ENCODE peak calls at places on chromosomes 1 and 21, in eight cellular contexts. One of them, this sample, is unnamed.

GRCh38 chr1:214362188-214362882 is 81.4 kb downstream of the SMYD2 start:
- DNase-seq in B cell: no peak
- DNase-seq in psoas muscle: peak
- DNase-seq in right lobe of liver: no peak
- DNase-seq in transverse colon: no peak
- DNase-seq in adrenal gland: peak
- DNase-seq in omental fat pad: no peak
- DNase-seq in A549: no peak
- DNase-seq in this sample: no peak

GRCh38 chr1:164504699-164505098 is 54.3 kb upstream of the PBX1 start:
- DNase-seq in B cell: no peak
- DNase-seq in psoas muscle: no peak
- DNase-seq in right lobe of liver: no peak
- DNase-seq in transverse colon: no peak
- DNase-seq in adrenal gland: no peak
- DNase-seq in omental fat pad: no peak
- DNase-seq in A549: no peak
- DNase-seq in this sample: no peak

GRCh38 chr1:68049941-68050878 is at the start of gene DIRAS3:
- DNase-seq in B cell: no peak
- DNase-seq in psoas muscle: no peak
- DNase-seq in right lobe of liver: peak
- DNase-seq in transverse colon: no peak
- DNase-seq in adrenal gland: peak
- DNase-seq in omental fat pad: peak
- DNase-seq in A549: peak
- DNase-seq in this sample: no peak

GRCh38 chr1:23928789-23929188 is 15.6 kb upstream of the CNR2 start:
- DNase-seq in B cell: no peak
- DNase-seq in psoas muscle: no peak
- DNase-seq in right lobe of liver: no peak
- DNase-seq in transverse colon: no peak
- DNase-seq in adrenal gland: no peak
- DNase-seq in omental fat pad: no peak
- DNase-seq in A549: no peak
- DNase-seq in this sample: no peak

GRCh38 chr1:65235867-65236805 is 73.2 kb upstream of the DNAJC6 start:
- DNase-seq in B cell: no peak
- DNase-seq in psoas muscle: no peak
- DNase-seq in right lobe of liver: no peak
- DNase-seq in transverse colon: no peak
- DNase-seq in adrenal gland: no peak
- DNase-seq in omental fat pad: no peak
- DNase-seq in A549: no peak
- DNase-seq in this sample: no peak

GRCh38 chr1:159828916-159829634 is 2.4 kb downstream of the SLAMF8 start:
- DNase-seq in B cell: peak
- DNase-seq in psoas muscle: peak
- DNase-seq in right lobe of liver: peak
- DNase-seq in transverse colon: peak
- DNase-seq in adrenal gland: peak
- DNase-seq in omental fat pad: no peak
- DNase-seq in A549: peak
- DNase-seq in this sample: no peak

GRCh38 chr1:197481101-197481500 is 213.0 kb downstream of the CRB1 start:
- DNase-seq in B cell: no peak
- DNase-seq in psoas muscle: no peak
- DNase-seq in right lobe of liver: no peak
- DNase-seq in transverse colon: no peak
- DNase-seq in adrenal gland: no peak
- DNase-seq in omental fat pad: no peak
- DNase-seq in A549: no peak
- DNase-seq in this sample: no peak

GRCh38 chr1:49171941-49172593 is 395.4 kb upstream of the BEND5 start:
- DNase-seq in B cell: no peak
- DNase-seq in psoas muscle: no peak
- DNase-seq in right lobe of liver: no peak
- DNase-seq in transverse colon: no peak
- DNase-seq in adrenal gland: no peak
- DNase-seq in omental fat pad: no peak
- DNase-seq in A549: no peak
- DNase-seq in this sample: no peak

GRCh38 chr1:101748077-101748476 is 248.6 kb downstream of the OLFM3 start:
- DNase-seq in B cell: no peak
- DNase-seq in psoas muscle: no peak
- DNase-seq in right lobe of liver: no peak
- DNase-seq in transverse colon: no peak
- DNase-seq in adrenal gland: no peak
- DNase-seq in omental fat pad: no peak
- DNase-seq in A549: no peak
- DNase-seq in this sample: no peak

GRCh38 chr1:110210604-110211502 is 739 bp downstream of the KCNC4 start:
- DNase-seq in B cell: peak
- DNase-seq in psoas muscle: peak
- DNase-seq in right lobe of liver: peak
- DNase-seq in transverse colon: peak
- DNase-seq in adrenal gland: peak
- DNase-seq in omental fat pad: no peak
- DNase-seq in A549: peak
- DNase-seq in this sample: no peak

GRCh38 chr21:44299085-44299457 is 782 bp upstream of the PFKL start:
- DNase-seq in B cell: no peak
- DNase-seq in psoas muscle: no peak
- DNase-seq in right lobe of liver: no peak
- DNase-seq in transverse colon: no peak
- DNase-seq in adrenal gland: no peak
- DNase-seq in omental fat pad: no peak
- DNase-seq in A549: no peak
- DNase-seq in this sample: peak

GRCh38 chr1:27145934-27146354 is 9.0 kb downstream of the SLC9A1 start:
- DNase-seq in B cell: no peak
- DNase-seq in psoas muscle: peak
- DNase-seq in right lobe of liver: no peak
- DNase-seq in transverse colon: no peak
- DNase-seq in adrenal gland: peak
- DNase-seq in omental fat pad: no peak
- DNase-seq in A549: peak
- DNase-seq in this sample: no peak

GRCh38 chr1:19613075-19613748 is 30.9 kb upstream of the NBL1 start:
- DNase-seq in B cell: no peak
- DNase-seq in psoas muscle: no peak
- DNase-seq in right lobe of liver: no peak
- DNase-seq in transverse colon: peak
- DNase-seq in adrenal gland: no peak
- DNase-seq in omental fat pad: no peak
- DNase-seq in A549: no peak
- DNase-seq in this sample: no peak

GRCh38 chr1:154884868-154885706 is 15.0 kb upstream of the KCNN3 start:
- DNase-seq in B cell: no peak
- DNase-seq in psoas muscle: no peak
- DNase-seq in right lobe of liver: no peak
- DNase-seq in transverse colon: no peak
- DNase-seq in adrenal gland: no peak
- DNase-seq in omental fat pad: no peak
- DNase-seq in A549: no peak
- DNase-seq in this sample: no peak

GRCh38 chr1:21919520-21919919 is 17.6 kb downstream of the HSPG2 start:
- DNase-seq in B cell: no peak
- DNase-seq in psoas muscle: no peak
- DNase-seq in right lobe of liver: no peak
- DNase-seq in transverse colon: no peak
- DNase-seq in adrenal gland: peak
- DNase-seq in omental fat pad: no peak
- DNase-seq in A549: no peak
- DNase-seq in this sample: no peak

GRCh38 chr1:7893529-7894180 is 40.8 kb upstream of the UTS2 start:
- DNase-seq in B cell: no peak
- DNase-seq in psoas muscle: peak
- DNase-seq in right lobe of liver: no peak
- DNase-seq in transverse colon: no peak
- DNase-seq in adrenal gland: peak
- DNase-seq in omental fat pad: no peak
- DNase-seq in A549: no peak
- DNase-seq in this sample: no peak

GRCh38 chr1:174217787-174218574 is 58.7 kb downstream of the RABGAP1L start:
- DNase-seq in B cell: peak
- DNase-seq in psoas muscle: no peak
- DNase-seq in right lobe of liver: no peak
- DNase-seq in transverse colon: no peak
- DNase-seq in adrenal gland: no peak
- DNase-seq in omental fat pad: no peak
- DNase-seq in A549: peak
- DNase-seq in this sample: no peak

GRCh38 chr1:184739796-184740195 is 14.9 kb downstream of the EDEM3 start:
- DNase-seq in B cell: no peak
- DNase-seq in psoas muscle: no peak
- DNase-seq in right lobe of liver: no peak
- DNase-seq in transverse colon: no peak
- DNase-seq in adrenal gland: no peak
- DNase-seq in omental fat pad: no peak
- DNase-seq in A549: no peak
- DNase-seq in this sample: no peak

GRCh38 chr1:39034114-39034654 is 8.0 kb downstream of the NDUFS5 start:
- DNase-seq in B cell: no peak
- DNase-seq in psoas muscle: no peak
- DNase-seq in right lobe of liver: no peak
- DNase-seq in transverse colon: no peak
- DNase-seq in adrenal gland: no peak
- DNase-seq in omental fat pad: no peak
- DNase-seq in A549: no peak
- DNase-seq in this sample: no peak

GRCh38 chr1:45012639-45013278 is 705 bp downstream of the UROD start:
- DNase-seq in B cell: peak
- DNase-seq in psoas muscle: peak
- DNase-seq in right lobe of liver: peak
- DNase-seq in transverse colon: peak
- DNase-seq in adrenal gland: peak
- DNase-seq in omental fat pad: peak
- DNase-seq in A549: peak
- DNase-seq in this sample: no peak

GRCh38 chr1:19424651-19425570 is 60.4 kb downstream of the CAPZB start:
- DNase-seq in B cell: no peak
- DNase-seq in psoas muscle: no peak
- DNase-seq in right lobe of liver: no peak
- DNase-seq in transverse colon: no peak
- DNase-seq in adrenal gland: no peak
- DNase-seq in omental fat pad: no peak
- DNase-seq in A549: no peak
- DNase-seq in this sample: no peak

GRCh38 chr1:226904772-226905171 is 34.4 kb downstream of the PSEN2 start:
- DNase-seq in B cell: no peak
- DNase-seq in psoas muscle: no peak
- DNase-seq in right lobe of liver: no peak
- DNase-seq in transverse colon: no peak
- DNase-seq in adrenal gland: no peak
- DNase-seq in omental fat pad: no peak
- DNase-seq in A549: no peak
- DNase-seq in this sample: no peak

GRCh38 chr21:39381009-39381408 is 32.1 kb upstream of the HMGN1 start:
- DNase-seq in B cell: no peak
- DNase-seq in psoas muscle: no peak
- DNase-seq in right lobe of liver: no peak
- DNase-seq in transverse colon: no peak
- DNase-seq in adrenal gland: no peak
- DNase-seq in omental fat pad: no peak
- DNase-seq in A549: no peak
- DNase-seq in this sample: no peak

GRCh38 chr1:236560213-236560771 is 36.5 kb downstream of the LGALS8 start:
- DNase-seq in B cell: no peak
- DNase-seq in psoas muscle: no peak
- DNase-seq in right lobe of liver: no peak
- DNase-seq in transverse colon: no peak
- DNase-seq in adrenal gland: no peak
- DNase-seq in omental fat pad: no peak
- DNase-seq in A549: no peak
- DNase-seq in this sample: no peak
- TF ChIP-seq CTCF in B cell: no peak
- TF ChIP-seq CTCF in psoas muscle: no peak
- TF ChIP-seq CTCF in right lobe of liver: no peak
- TF ChIP-seq CTCF in transverse colon: no peak
- TF ChIP-seq CTCF in adrenal gland: no peak
- TF ChIP-seq CTCF in omental fat pad: no peak
- TF ChIP-seq CTCF in A549: peak
- TF ChIP-seq CTCF in this sample: no peak

GRCh38 chr21:37000381-37000780 is 6.1 kb upstream of the RIPPLY3 start:
- DNase-seq in B cell: no peak
- DNase-seq in psoas muscle: no peak
- DNase-seq in right lobe of liver: no peak
- DNase-seq in transverse colon: no peak
- DNase-seq in adrenal gland: no peak
- DNase-seq in omental fat pad: no peak
- DNase-seq in A549: no peak
- DNase-seq in this sample: no peak
- TF ChIP-seq CTCF in B cell: no peak
- TF ChIP-seq CTCF in psoas muscle: no peak
- TF ChIP-seq CTCF in right lobe of liver: no peak
- TF ChIP-seq CTCF in transverse colon: no peak
- TF ChIP-seq CTCF in adrenal gland: no peak
- TF ChIP-seq CTCF in omental fat pad: no peak
- TF ChIP-seq CTCF in A549: peak
- TF ChIP-seq CTCF in this sample: peak

GRCh38 chr1:233664804-233665574 is 51.1 kb downstream of the KCNK1 start:
- DNase-seq in B cell: no peak
- DNase-seq in psoas muscle: no peak
- DNase-seq in right lobe of liver: no peak
- DNase-seq in transverse colon: no peak
- DNase-seq in adrenal gland: no peak
- DNase-seq in omental fat pad: no peak
- DNase-seq in A549: no peak
- DNase-seq in this sample: no peak

GRCh38 chr1:233671286-233671685 is 57.4 kb downstream of the KCNK1 start:
- DNase-seq in B cell: no peak
- DNase-seq in psoas muscle: no peak
- DNase-seq in right lobe of liver: no peak
- DNase-seq in transverse colon: no peak
- DNase-seq in adrenal gland: no peak
- DNase-seq in omental fat pad: no peak
- DNase-seq in A549: no peak
- DNase-seq in this sample: no peak

GRCh38 chr1:233665575-233666270 is 51.8 kb downstream of the KCNK1 start:
- DNase-seq in B cell: no peak
- DNase-seq in psoas muscle: no peak
- DNase-seq in right lobe of liver: no peak
- DNase-seq in transverse colon: no peak
- DNase-seq in adrenal gland: no peak
- DNase-seq in omental fat pad: no peak
- DNase-seq in A549: no peak
- DNase-seq in this sample: no peak

GRCh38 chr1:233668146-233668724 is 54.3 kb downstream of the KCNK1 start:
- DNase-seq in B cell: no peak
- DNase-seq in psoas muscle: no peak
- DNase-seq in right lobe of liver: no peak
- DNase-seq in transverse colon: no peak
- DNase-seq in adrenal gland: no peak
- DNase-seq in omental fat pad: no peak
- DNase-seq in A549: no peak
- DNase-seq in this sample: no peak

GRCh38 chr1:233668725-233669294 is 54.9 kb downstream of the KCNK1 start:
- DNase-seq in B cell: no peak
- DNase-seq in psoas muscle: no peak
- DNase-seq in right lobe of liver: no peak
- DNase-seq in transverse colon: peak
- DNase-seq in adrenal gland: no peak
- DNase-seq in omental fat pad: no peak
- DNase-seq in A549: peak
- DNase-seq in this sample: peak
- TF ChIP-seq CTCF in B cell: no peak
- TF ChIP-seq CTCF in psoas muscle: no peak
- TF ChIP-seq CTCF in right lobe of liver: no peak
- TF ChIP-seq CTCF in transverse colon: no peak
- TF ChIP-seq CTCF in adrenal gland: no peak
- TF ChIP-seq CTCF in omental fat pad: no peak
- TF ChIP-seq CTCF in A549: no peak
- TF ChIP-seq CTCF in this sample: no peak

GRCh38 chr1:83922431-83922830 is 76.5 kb downstream of the TTLL7 start:
- DNase-seq in B cell: no peak
- DNase-seq in psoas muscle: no peak
- DNase-seq in right lobe of liver: no peak
- DNase-seq in transverse colon: no peak
- DNase-seq in adrenal gland: no peak
- DNase-seq in omental fat pad: no peak
- DNase-seq in A549: no peak
- DNase-seq in this sample: no peak
- TF ChIP-seq CTCF in B cell: no peak
- TF ChIP-seq CTCF in psoas muscle: no peak
- TF ChIP-seq CTCF in right lobe of liver: no peak
- TF ChIP-seq CTCF in transverse colon: no peak
- TF ChIP-seq CTCF in adrenal gland: no peak
- TF ChIP-seq CTCF in omental fat pad: no peak
- TF ChIP-seq CTCF in A549: no peak
- TF ChIP-seq CTCF in this sample: no peak

This sample was measured in GM12864.